ENCODE peak calls at places on chromosome 16, in eight cellular contexts. P is CD4-positive, alpha-beta memory T cell; M is GM23248; X is tibial nerve; L is Peyer's patch; B is PC-3; O is BJ; V is upper lobe of right lung. C is an unnamed sample.

GRCh38 chr16:4319454-4319853 is 3.6 kb downstream of the GLIS2 start:
- DNase-seq in M (peak; percentile 56), X (no peak), B (no peak), O (no peak), V (peak; percentile 73), L (peak; percentile 79), P (peak; percentile 44), C (no peak)

GRCh38 chr16:28326881-28327610 is 34.7 kb downstream of the SBK1 start:
- DNase-seq in M (peak; percentile 57), X (no peak), P (peak; percentile 54), V (peak; percentile 79), L (peak; percentile 86), O (no peak), B (peak; percentile 33), C (peak; percentile 30)

GRCh38 chr16:79475841-79476240 is 124.7 kb downstream of the MAF start:
- DNase-seq in P (no peak), L (no peak), O (no peak), M (no peak), V (no peak), X (no peak), B (no peak), C (no peak)

GRCh38 chr16:17266606-17267313 is 204.0 kb downstream of the XYLT1 start:
- DNase-seq in P (no peak), X (no peak), O (no peak), M (no peak), V (no peak), B (no peak), L (peak; percentile 81), C (peak; percentile 51)

GRCh38 chr16:28543072-28543471 is 4.3 kb upstream of the NUPR1 start:
- DNase-seq in P (no peak), V (peak; percentile 77), O (no peak), M (no peak), X (no peak), L (peak; percentile 80), B (no peak), C (no peak)

GRCh38 chr16:84726670-84727467 is 27.1 kb downstream of the USP10 start:
- DNase-seq in X (no peak), M (no peak), V (peak; percentile 68), B (no peak), O (no peak), P (no peak), L (peak; percentile 62), C (no peak)

GRCh38 chr16:64478258-64478906 is 643.5 kb downstream of the CDH11 start:
- DNase-seq in M (peak; percentile 86), X (no peak), O (peak; percentile 49), V (no peak), L (no peak), B (peak; percentile 89), P (no peak), C (no peak)

GRCh38 chr16:21703589-21704174 is 39.9 kb downstream of the OTOA start:
- DNase-seq in X (no peak), M (no peak), V (no peak), L (no peak), O (no peak), B (no peak), P (no peak), C (no peak)

GRCh38 chr16:6363891-6364607 is 968.6 kb upstream of the RBFOX1 start:
- DNase-seq in O (no peak), M (no peak), L (no peak), X (no peak), V (no peak), B (no peak), P (no peak), C (no peak)

GRCh38 chr16:88389191-88389590 is 6.4 kb downstream of the ZNF469 start:
- DNase-seq in X (no peak), B (no peak), L (no peak), O (no peak), V (no peak), P (no peak), M (no peak), C (no peak)
- H3K27me3 ChIP-seq in X (no peaks in the 10 kb centered on the region), B (no peaks in the 10 kb centered on the region), L (peaks cover 6% of the 10 kb centered on the region), O (no peaks in the 10 kb centered on the region), V (peaks cover 14% of the 10 kb centered on the region), P (peaks cover 8% of the 10 kb centered on the region), M (no peaks in the 10 kb centered on the region), C (no peaks in the 10 kb centered on the region)

DNA sequence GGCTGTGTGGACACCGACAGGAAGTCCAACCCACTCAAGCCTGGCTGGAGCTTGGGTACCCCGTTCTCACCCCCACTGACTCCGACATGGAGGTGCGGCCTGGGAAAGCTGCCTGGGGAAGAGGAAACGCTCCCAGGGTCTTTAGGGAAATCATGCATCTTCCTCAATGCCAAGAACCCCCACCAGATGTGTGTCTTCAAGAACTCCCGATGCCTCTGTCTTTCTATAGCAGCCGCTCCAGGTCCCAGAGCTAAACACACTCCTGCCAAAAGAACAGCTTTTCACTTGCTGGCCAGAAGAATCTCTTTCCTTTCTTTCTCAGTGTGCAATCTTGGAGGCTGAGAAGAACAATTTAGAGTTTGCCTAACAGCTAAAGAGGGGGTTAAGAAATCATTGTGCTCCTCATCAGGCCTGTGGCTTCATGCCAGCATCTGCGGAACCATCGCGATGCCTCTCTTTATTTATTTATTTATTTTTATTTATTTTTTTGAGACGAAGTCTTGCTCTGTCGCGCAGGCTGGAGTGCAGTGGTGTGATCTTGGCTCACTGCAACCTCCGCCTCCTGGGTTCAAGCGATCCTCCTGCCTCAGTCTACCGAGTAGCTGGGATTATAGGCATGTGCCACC is 41.1 kb upstream of the MTSS2 start:
- DNase-seq in B (no peak), X (no peak), V (no peak), L (no peak), O (no peak), M (no peak), P (no peak), C (no peak)
- H3K4me3 ChIP-seq in B (no peak overlapping the region), X (no peak overlapping the region), V (no peak overlapping the region), L (no peak overlapping the region), O (no peak overlapping the region), M (no peak overlapping the region), P (no peak overlapping the region), C (no peak overlapping the region)

DNA sequence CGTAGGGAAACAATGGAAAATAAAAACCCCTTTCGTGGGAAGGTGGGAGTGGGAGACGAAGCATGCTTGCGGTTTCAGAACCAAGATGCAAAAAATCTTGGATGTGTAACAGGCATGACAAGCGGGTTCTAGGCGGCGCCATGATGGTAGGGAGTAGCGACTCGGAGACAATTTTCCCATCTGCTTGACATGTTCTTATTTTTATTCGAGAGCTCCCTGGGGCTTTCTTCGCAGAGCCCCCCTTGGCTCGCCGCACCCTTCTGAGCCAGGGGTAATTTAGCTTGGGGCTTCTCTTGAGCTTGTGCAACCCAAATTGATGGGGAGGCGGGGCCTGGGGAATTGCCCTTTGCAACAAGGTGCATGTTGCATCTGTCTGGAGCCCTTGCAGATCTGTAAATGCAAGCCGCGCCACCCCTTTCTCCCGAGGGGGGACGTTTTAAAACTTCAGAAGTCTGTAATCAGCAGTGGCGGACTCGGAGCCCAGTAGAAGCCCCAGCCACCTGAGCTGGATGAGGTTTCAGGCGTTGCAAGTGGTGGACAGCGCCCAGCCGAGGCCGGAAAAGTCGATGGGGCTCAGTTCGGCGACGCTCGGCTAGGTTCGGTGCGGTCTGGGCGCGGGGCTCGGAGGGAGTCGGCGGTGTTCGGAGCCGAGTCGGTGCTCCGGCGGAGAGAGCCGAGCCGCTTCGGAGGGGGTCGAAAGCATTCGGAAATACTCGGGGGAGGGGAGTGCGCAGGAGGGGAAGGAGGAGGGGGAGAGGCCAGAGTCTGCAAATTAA is 2.9 kb downstream of the GNAO1 start:
- DNase-seq in P (peak; percentile 83), X (peak; percentile 46), B (no peak), V (peak; percentile 87), O (no peak), L (peak; percentile 84), M (peak; percentile 56), C (peak; percentile 79)
- H3K27me3 ChIP-seq in P (no peaks in the 10 kb centered on the region), X (no peaks in the 10 kb centered on the region), B (peaks cover 81% of the 10 kb centered on the region), V (peaks cover 61% of the 10 kb centered on the region), O (peaks cover 10% of the 10 kb centered on the region), L (no peaks in the 10 kb centered on the region), M (peaks cover 61% of the 10 kb centered on the region), C (no peaks in the 10 kb centered on the region)

GRCh38 chr16:55324491-55325447 is 766 bp downstream of the IRX6 start:
- DNase-seq in B (no peak), M (peak; percentile 10), O (no peak), X (no peak), L (no peak), P (no peak), V (peak; percentile 74), C (no peak)

GRCh38 chr16:55322327-55322726 is 1.7 kb upstream of the IRX6 start:
- DNase-seq in L (no peak), P (no peak), V (no peak), X (no peak), M (no peak), O (no peak), B (no peak), C (no peak)

GRCh38 chr16:55325458-55326109 is 1.6 kb downstream of the IRX6 start:
- DNase-seq in V (no peak), L (no peak), M (no peak), B (no peak), P (no peak), O (no peak), X (no peak), C (no peak)

GRCh38 chr16:55326261-55326802 is 2.3 kb downstream of the IRX6 start:
- DNase-seq in X (no peak), M (no peak), P (no peak), O (no peak), V (no peak), B (no peak), L (no peak), C (no peak)

GRCh38 chr16:55323637-55324490 is at the start of gene IRX6:
- DNase-seq in O (no peak), L (no peak), V (peak; percentile 91), X (no peak), M (peak; percentile 53), P (no peak), B (no peak), C (no peak)
- H3K4me3 ChIP-seq in O (no peak within 1 kb of the TSS), L (no peak within 1 kb of the TSS), V (peak within 1 kb of the TSS; percentile 45), X (no peak within 1 kb of the TSS), M (no peak within 1 kb of the TSS), P (no peak within 1 kb of the TSS), B (no peak within 1 kb of the TSS), C (no peak within 1 kb of the TSS)

GRCh38 chr16:88975511-88976061 is 1.4 kb downstream of the CBFA2T3 start:
- DNase-seq in V (no peak), P (no peak), M (peak; percentile 18), L (no peak), X (no peak), B (no peak), O (no peak), C (no peak)
- H3K27me3 ChIP-seq in V (peaks cover 17% of the 10 kb centered on the region), P (peaks cover 16% of the 10 kb centered on the region), M (no peaks in the 10 kb centered on the region), L (no peaks in the 10 kb centered on the region), X (no peaks in the 10 kb centered on the region), B (no peaks in the 10 kb centered on the region), O (peaks cover 2% of the 10 kb centered on the region), C (no peaks in the 10 kb centered on the region)